ENCODE peak calls at places on chromosomes 4 and X, in six cellular contexts. O is stimulated activated CD4-positive, alpha-beta T cell treated with anti-CD3 and anti-CD28 coated beads, Interleukin-15, amount 100 ng/mL, for 1 hour; B is ACHN; Z is choroid plexus epithelial cell; Y is mammary epithelial cell; S is upper lobe of right lung. C is an unnamed sample.

GRCh38 chrX:27765718-27766117 is 42.1 kb upstream of the MAGEB10 start:
- DNase-seq in Z (no peak), S (no peak), B (no peak), Y (no peak), O (no peak), C (no peak)

GRCh38 chr4:53039741-53040458 is 177.8 kb downstream of the RASL11B start:
- DNase-seq in Z (peak), O (no peak), B (no peak), Y (no peak), S (no peak), C (no peak)

GRCh38 chr4:127486248-127486647 is 146.5 kb upstream of the INTU start:
- DNase-seq in O (no peak), S (no peak), B (no peak), Z (no peak), Y (no peak), C (no peak)

GRCh38 chr4:100165809-100166208 is 24.5 kb downstream of the DDIT4L start:
- DNase-seq in O (no peak), Y (no peak), S (no peak), B (no peak), Z (peak), C (no peak)

GRCh38 chr4:3074846-3075651 is 568 bp downstream of the HTT start:
- DNase-seq in Y (peak), Z (peak), S (peak), O (peak), B (peak), C (peak)

GRCh38 chr4:3193531-3194203 is 55.3 kb upstream of the MSANTD1 start:
- DNase-seq in Y (no peak), B (peak), Z (peak), O (no peak), S (no peak), C (no peak)

GRCh38 chrX:131477498-131477897 is 66.4 kb upstream of the OR13H1 start:
- DNase-seq in Y (no peak), S (no peak), Z (no peak), O (no peak), B (no peak), C (no peak)

GRCh38 chrX:130097507-130098201 is 12.6 kb downstream of the ELF4 start:
- DNase-seq in Z (no peak), B (no peak), O (no peak), S (peak), Y (no peak), C (peak)

GRCh38 chr4:120293341-120293740 is 226.7 kb upstream of the MAD2L1 start:
- DNase-seq in Y (no peak), O (no peak), B (no peak), S (no peak), Z (peak), C (no peak)

GRCh38 chr4:121408-122084 is 2.8 kb upstream of the ZNF718 start:
- DNase-seq in O (no peak), S (no peak), Z (no peak), B (no peak), Y (no peak), C (no peak)

GRCh38 chr4:8771258-8771590 is 100.4 kb downstream of the HMX1 start:
- DNase-seq in B (no peak), S (peak), O (no peak), Z (no peak), Y (no peak), C (no peak)

C was measured in mesothelial cell of epicardium.